ENCODE peak calls at places on chromosomes 12 and 14, in eight cellular contexts. One of them, this sample, is unnamed.

GRCh38 chr12:52211716-52212585 is 20.1 kb upstream of the KRT80 start:
- DNase-seq in fibroblast of the conjunctiva: no peak
- DNase-seq in psoas muscle: no peak
- DNase-seq in Ammon's horn: no peak
- DNase-seq in CD8-positive, alpha-beta T cell: no peak
- DNase-seq in caudate nucleus: no peak
- DNase-seq in activated CD4-positive, alpha-beta T cell treated with anti-CD3 and anti-CD28 coated beads, Interleukin-2, amount 10 ng/mL, durations not matched to agents 7 days and 5 days: no peak
- DNase-seq in nephron progenitor cell: no peak
- DNase-seq in this sample: no peak

GRCh38 chr14:105629886-105630215 is 103.5 kb downstream of the TMEM121 start:
- DNase-seq in fibroblast of the conjunctiva: no peak
- DNase-seq in psoas muscle: no peak
- DNase-seq in Ammon's horn: no peak
- DNase-seq in CD8-positive, alpha-beta T cell: no peak
- DNase-seq in caudate nucleus: no peak
- DNase-seq in activated CD4-positive, alpha-beta T cell treated with anti-CD3 and anti-CD28 coated beads, Interleukin-2, amount 10 ng/mL, durations not matched to agents 7 days and 5 days: no peak
- DNase-seq in nephron progenitor cell: no peak
- DNase-seq in this sample: no peak

GRCh38 chr14:67245104-67245503 is 3.9 kb downstream of the PALS1 start:
- DNase-seq in fibroblast of the conjunctiva: no peak
- DNase-seq in psoas muscle: no peak
- DNase-seq in Ammon's horn: no peak
- DNase-seq in CD8-positive, alpha-beta T cell: no peak
- DNase-seq in caudate nucleus: no peak
- DNase-seq in activated CD4-positive, alpha-beta T cell treated with anti-CD3 and anti-CD28 coated beads, Interleukin-2, amount 10 ng/mL, durations not matched to agents 7 days and 5 days: no peak
- DNase-seq in nephron progenitor cell: no peak
- DNase-seq in this sample: no peak

GRCh38 chr12:54032627-54033100 is at the start of gene HOXC5:
- DNase-seq in fibroblast of the conjunctiva: peak; percentile 27
- DNase-seq in psoas muscle: peak; percentile 76
- DNase-seq in Ammon's horn: peak; percentile 63
- DNase-seq in CD8-positive, alpha-beta T cell: peak; percentile 54
- DNase-seq in caudate nucleus: no peak
- DNase-seq in activated CD4-positive, alpha-beta T cell treated with anti-CD3 and anti-CD28 coated beads, Interleukin-2, amount 10 ng/mL, durations not matched to agents 7 days and 5 days: peak; percentile 67
- DNase-seq in nephron progenitor cell: peak; percentile 88
- DNase-seq in this sample: peak; percentile 41

GRCh38 chr14:34181308-34181707 is 230.4 kb upstream of the EGLN3 start:
- DNase-seq in fibroblast of the conjunctiva: no peak
- DNase-seq in psoas muscle: no peak
- DNase-seq in Ammon's horn: peak; percentile 45
- DNase-seq in CD8-positive, alpha-beta T cell: no peak
- DNase-seq in caudate nucleus: no peak
- DNase-seq in activated CD4-positive, alpha-beta T cell treated with anti-CD3 and anti-CD28 coated beads, Interleukin-2, amount 10 ng/mL, durations not matched to agents 7 days and 5 days: no peak
- DNase-seq in nephron progenitor cell: peak; percentile 26
- DNase-seq in this sample: no peak

GRCh38 chr12:116324684-116325664 is 47.5 kb upstream of the MED13L start:
- DNase-seq in fibroblast of the conjunctiva: no peak
- DNase-seq in psoas muscle: no peak
- DNase-seq in Ammon's horn: peak; percentile 56
- DNase-seq in CD8-positive, alpha-beta T cell: peak; percentile 4
- DNase-seq in caudate nucleus: no peak
- DNase-seq in activated CD4-positive, alpha-beta T cell treated with anti-CD3 and anti-CD28 coated beads, Interleukin-2, amount 10 ng/mL, durations not matched to agents 7 days and 5 days: peak; percentile 74
- DNase-seq in nephron progenitor cell: no peak
- DNase-seq in this sample: no peak

GRCh38 chr12:92551853-92552397 is 150.9 kb upstream of the PLEKHG7 start:
- DNase-seq in fibroblast of the conjunctiva: no peak
- DNase-seq in psoas muscle: no peak
- DNase-seq in Ammon's horn: no peak
- DNase-seq in CD8-positive, alpha-beta T cell: no peak
- DNase-seq in caudate nucleus: no peak
- DNase-seq in activated CD4-positive, alpha-beta T cell treated with anti-CD3 and anti-CD28 coated beads, Interleukin-2, amount 10 ng/mL, durations not matched to agents 7 days and 5 days: no peak
- DNase-seq in nephron progenitor cell: no peak
- DNase-seq in this sample: no peak

GRCh38 chr12:127487031-127487430 is 779.9 kb upstream of the TMEM132C start:
- DNase-seq in fibroblast of the conjunctiva: no peak
- DNase-seq in psoas muscle: no peak
- DNase-seq in Ammon's horn: no peak
- DNase-seq in CD8-positive, alpha-beta T cell: no peak
- DNase-seq in caudate nucleus: no peak
- DNase-seq in activated CD4-positive, alpha-beta T cell treated with anti-CD3 and anti-CD28 coated beads, Interleukin-2, amount 10 ng/mL, durations not matched to agents 7 days and 5 days: no peak
- DNase-seq in nephron progenitor cell: no peak
- DNase-seq in this sample: no peak

GRCh38 chr14:103392572-103392971 is 7.4 kb downstream of the MARK3 start:
- DNase-seq in fibroblast of the conjunctiva: no peak
- DNase-seq in psoas muscle: no peak
- DNase-seq in Ammon's horn: no peak
- DNase-seq in CD8-positive, alpha-beta T cell: no peak
- DNase-seq in caudate nucleus: no peak
- DNase-seq in activated CD4-positive, alpha-beta T cell treated with anti-CD3 and anti-CD28 coated beads, Interleukin-2, amount 10 ng/mL, durations not matched to agents 7 days and 5 days: no peak
- DNase-seq in nephron progenitor cell: no peak
- DNase-seq in this sample: no peak

GRCh38 chr12:14194572-14194971 is 170.9 kb upstream of the ATF7IP start:
- DNase-seq in fibroblast of the conjunctiva: no peak
- DNase-seq in psoas muscle: no peak
- DNase-seq in Ammon's horn: no peak
- DNase-seq in CD8-positive, alpha-beta T cell: no peak
- DNase-seq in caudate nucleus: no peak
- DNase-seq in activated CD4-positive, alpha-beta T cell treated with anti-CD3 and anti-CD28 coated beads, Interleukin-2, amount 10 ng/mL, durations not matched to agents 7 days and 5 days: no peak
- DNase-seq in nephron progenitor cell: no peak
- DNase-seq in this sample: no peak

GRCh38 chr14:102889615-102890014 is 32.8 kb upstream of the AMN start:
- DNase-seq in fibroblast of the conjunctiva: no peak
- DNase-seq in psoas muscle: no peak
- DNase-seq in Ammon's horn: no peak
- DNase-seq in CD8-positive, alpha-beta T cell: no peak
- DNase-seq in caudate nucleus: no peak
- DNase-seq in activated CD4-positive, alpha-beta T cell treated with anti-CD3 and anti-CD28 coated beads, Interleukin-2, amount 10 ng/mL, durations not matched to agents 7 days and 5 days: no peak
- DNase-seq in nephron progenitor cell: no peak
- DNase-seq in this sample: no peak

GRCh38 chr12:82517808-82518207 is 159.5 kb downstream of the METTL25 start:
- DNase-seq in fibroblast of the conjunctiva: no peak
- DNase-seq in psoas muscle: no peak
- DNase-seq in Ammon's horn: no peak
- DNase-seq in CD8-positive, alpha-beta T cell: no peak
- DNase-seq in caudate nucleus: no peak
- DNase-seq in activated CD4-positive, alpha-beta T cell treated with anti-CD3 and anti-CD28 coated beads, Interleukin-2, amount 10 ng/mL, durations not matched to agents 7 days and 5 days: no peak
- DNase-seq in nephron progenitor cell: no peak
- DNase-seq in this sample: no peak

GRCh38 chr12:109771746-109772621 is 58.4 kb downstream of the FAM222A start:
- DNase-seq in fibroblast of the conjunctiva: no peak
- DNase-seq in psoas muscle: no peak
- DNase-seq in Ammon's horn: no peak
- DNase-seq in CD8-positive, alpha-beta T cell: no peak
- DNase-seq in caudate nucleus: no peak
- DNase-seq in activated CD4-positive, alpha-beta T cell treated with anti-CD3 and anti-CD28 coated beads, Interleukin-2, amount 10 ng/mL, durations not matched to agents 7 days and 5 days: no peak
- DNase-seq in nephron progenitor cell: no peak
- DNase-seq in this sample: no peak

GRCh38 chr12:89029961-89030360 is 322.3 kb downstream of the DUSP6 start:
- DNase-seq in fibroblast of the conjunctiva: peak; percentile 1
- DNase-seq in psoas muscle: no peak
- DNase-seq in Ammon's horn: no peak
- DNase-seq in CD8-positive, alpha-beta T cell: no peak
- DNase-seq in caudate nucleus: no peak
- DNase-seq in activated CD4-positive, alpha-beta T cell treated with anti-CD3 and anti-CD28 coated beads, Interleukin-2, amount 10 ng/mL, durations not matched to agents 7 days and 5 days: no peak
- DNase-seq in nephron progenitor cell: no peak
- DNase-seq in this sample: no peak

GRCh38 chr12:96246926-96247566 is 52.9 kb downstream of the ELK3 start:
- DNase-seq in fibroblast of the conjunctiva: no peak
- DNase-seq in psoas muscle: no peak
- DNase-seq in Ammon's horn: no peak
- DNase-seq in CD8-positive, alpha-beta T cell: no peak
- DNase-seq in caudate nucleus: no peak
- DNase-seq in activated CD4-positive, alpha-beta T cell treated with anti-CD3 and anti-CD28 coated beads, Interleukin-2, amount 10 ng/mL, durations not matched to agents 7 days and 5 days: no peak
- DNase-seq in nephron progenitor cell: no peak
- DNase-seq in this sample: no peak

GRCh38 chr14:89164168-89165074 is 252.6 kb downstream of the FOXN3 start:
- DNase-seq in fibroblast of the conjunctiva: no peak
- DNase-seq in psoas muscle: no peak
- DNase-seq in Ammon's horn: no peak
- DNase-seq in CD8-positive, alpha-beta T cell: no peak
- DNase-seq in caudate nucleus: no peak
- DNase-seq in activated CD4-positive, alpha-beta T cell treated with anti-CD3 and anti-CD28 coated beads, Interleukin-2, amount 10 ng/mL, durations not matched to agents 7 days and 5 days: no peak
- DNase-seq in nephron progenitor cell: no peak
- DNase-seq in this sample: no peak

This sample was measured in HFF-Myc.